ENCODE peak calls at places on chromosomes 12 and 14, in six cellular contexts. N, D, O, E, Q and P are unnamed samples.
A peak's percentile ranks its signal among the peaks of the same experiment; 100 is the strongest.

GRCh38 chr14:52125885-52126284 is 57.0 kb upstream of the NID2 start:
- DNase-seq in O (no peak), D (no peak), Q (no peak), E (no peak), N (no peak), P (no peak)

GRCh38 chr14:104974665-104975390 is 3.3 kb downstream of the AHNAK2 start:
- DNase-seq in Q (no peak), O (no peak), E (no peak), D (no peak), N (no peak), P (no peak)

GRCh38 chr12:26126340-26127284 is 1.8 kb upstream of the BHLHE41 start:
- DNase-seq in D (peak; percentile 82), E (peak; percentile 90), O (peak; percentile 83), Q (no peak), N (peak; percentile 79), P (peak; percentile 81)

GRCh38 chr12:125105600-125105999 is 40.4 kb downstream of the AACS start:
- DNase-seq in N (no peak), Q (no peak), D (peak; percentile 7), O (no peak), E (no peak), P (no peak)

GRCh38 chr12:15732341-15733061 is 56.7 kb downstream of the EPS8 start:
- DNase-seq in E (no peak), N (no peak), O (no peak), Q (no peak), D (no peak), P (no peak)

GRCh38 chr14:69713127-69713800 is 53.7 kb upstream of the SRSF5 start:
- DNase-seq in N (peak; percentile 96), D (no peak), E (no peak), O (peak; percentile 77), Q (no peak), P (peak; percentile 68)

GRCh38 chr12:15505616-15506015 is 183.3 kb downstream of the PTPRO start:
- DNase-seq in D (no peak), N (no peak), E (no peak), Q (no peak), O (no peak), P (no peak)

GRCh38 chr12:48023386-48023785 is 19.1 kb upstream of the COL2A1 start:
- DNase-seq in E (no peak), N (no peak), Q (no peak), O (no peak), D (no peak), P (peak; percentile 54)

GRCh38 chr14:65100905-65101541 is 1.3 kb downstream of the MAX start:
- DNase-seq in N (no peak), O (no peak), D (no peak), Q (no peak), E (no peak), P (no peak)

GRCh38 chr12:92044435-92044834 is 101.2 kb downstream of the BTG1 start:
- DNase-seq in Q (no peak), E (no peak), D (no peak), N (no peak), O (no peak), P (no peak)

GRCh38 chr12:68175566-68176033 is 16.1 kb upstream of the IFNG start:
- DNase-seq in D (no peak), O (no peak), Q (peak; percentile 60), E (no peak), N (no peak), P (no peak)

GRCh38 chr12:131264625-131265024 is 310.9 kb downstream of the ADGRD1 start:
- DNase-seq in D (no peak), N (no peak), Q (no peak), E (no peak), O (peak; percentile 34), P (peak; percentile 41)

GRCh38 chr14:100547633-100548294 is 39.5 kb downstream of the BEGAIN start:
- DNase-seq in Q (peak; percentile 52), O (no peak), N (no peak), D (peak; percentile 38), E (peak; percentile 86), P (peak; percentile 23)

GRCh38 chr14:102050625-102051024 is 36.2 kb downstream of the HSP90AA1 start:
- DNase-seq in Q (no peak), D (no peak), N (no peak), O (no peak), E (peak; percentile 87), P (no peak)

GRCh38 chr12:119178544-119179334 is at the start of gene HSPB8:
- DNase-seq in E (peak; percentile 94), O (peak; percentile 39), N (peak; percentile 59), D (no peak), Q (no peak), P (peak; percentile 87)

GRCh38 chr12:5262885-5263284 is 169.0 kb upstream of the NTF3 start:
- DNase-seq in N (no peak), Q (no peak), O (no peak), D (no peak), E (no peak), P (no peak)

GRCh38 chr14:103725739-103726395 is 10.3 kb downstream of the ZFYVE21 start:
- DNase-seq in O (no peak), Q (no peak), E (no peak), N (no peak), D (no peak), P (no peak)

GRCh38 chr12:105740970-105741725 is 397.6 kb downstream of the NUAK1 start:
- DNase-seq in E (peak; percentile 54), N (peak; percentile 90), O (peak; percentile 93), Q (no peak), D (no peak), P (no peak)

GRCh38 chr12:92506460-92506859 is 196.3 kb upstream of the PLEKHG7 start:
- DNase-seq in E (no peak), Q (no peak), D (no peak), O (no peak), N (no peak), P (no peak)

GRCh38 chr14:104118006-104118844 is 20.2 kb upstream of the KIF26A start:
- DNase-seq in Q (no peak), N (no peak), E (no peak), O (no peak), D (no peak), P (no peak)

GRCh38 chr12:75505706-75506312 is 5.6 kb downstream of the KRR1 start:
- DNase-seq in N (peak; percentile 20), D (no peak), Q (no peak), O (peak; percentile 23), E (no peak), P (no peak)

GRCh38 chr12:45580570-45580969 is 148.9 kb upstream of the ARID2 start:
- DNase-seq in Q (no peak), O (no peak), D (no peak), E (no peak), N (no peak), P (no peak)

GRCh38 chr12:68686262-68686594 is 550 bp upstream of the NUP107 start:
- DNase-seq in N (no peak), Q (no peak), E (no peak), O (no peak), D (no peak), P (no peak)

GRCh38 chr12:103903979-103904378 is 26.2 kb upstream of the HSP90B1 start:
- DNase-seq in E (no peak), O (no peak), D (no peak), Q (no peak), N (peak; percentile 91), P (no peak)

GRCh38 chr14:94612174-94612573 is at the start of gene SERPINA3:
- DNase-seq in D (no peak), O (peak; percentile 77), N (no peak), E (peak; percentile 9), Q (no peak), P (no peak)

GRCh38 chr12:71125515-71125914 is 32.3 kb downstream of the TSPAN8 start:
- DNase-seq in Q (no peak), E (no peak), O (no peak), N (peak; percentile 2), D (no peak), P (no peak)

GRCh38 chr12:3998397-3998796 is 125.2 kb upstream of the PARP11 start:
- DNase-seq in O (no peak), N (no peak), D (no peak), Q (no peak), E (no peak), P (no peak)

GRCh38 chr12:68264864-68265256 is 11.5 kb upstream of the IL22 start:
- DNase-seq in D (no peak), Q (no peak), E (peak; percentile 11), O (no peak), N (no peak), P (no peak)